ENCODE peak calls at places on chromosomes 13 and 19, in seven cellular contexts. S, V, D, U, C, N and W are unnamed samples.

GRCh38 chr19:6452223-6452614 is 7.4 kb downstream of the SLC25A23 start:
- DNase-seq in S (no peak), V (no peak), D (no peak), U (no peak), C (no peak), N (no peak), W (no peak)

GRCh38 chr13:44465318-44465717 is 91.7 kb downstream of the SERP2 start:
- DNase-seq in S (no peak), V (no peak), D (peak), U (no peak), C (no peak), N (no peak), W (no peak)

GRCh38 chr13:49996166-49996915 is 501 bp upstream of the TRIM13 start:
- DNase-seq in S (peak), V (peak), D (peak), U (peak), C (peak), N (peak), W (peak)

GRCh38 chr19:3098515-3099346 is 4.6 kb downstream of the GNA11 start:
- DNase-seq in S (no peak), V (no peak), D (no peak), U (peak), C (no peak), N (no peak), W (no peak)

GRCh38 chr19:13132471-13133166 is 14.6 kb downstream of the NACC1 start:
- DNase-seq in S (no peak), V (peak), D (peak), U (no peak), C (no peak), N (no peak), W (no peak)

GRCh38 chr13:99285432-99286182 is 21.6 kb downstream of the GPR183 start:
- DNase-seq in S (no peak), V (no peak), D (no peak), U (no peak), C (no peak), N (no peak), W (no peak)

GRCh38 chr19:49677901-49678674 is 1.0 kb downstream of the PRMT1 start:
- DNase-seq in S (peak), V (peak), D (peak), U (peak), C (peak), N (peak), W (peak)

GRCh38 chr13:104426435-104426834 is 1360.2 kb upstream of the SLC10A2 start:
- DNase-seq in S (no peak), V (no peak), D (no peak), U (no peak), C (peak), N (no peak), W (no peak)

GRCh38 chr13:46321494-46322225 is 65.4 kb downstream of the RUBCNL start:
- DNase-seq in S (peak), V (peak), D (peak), U (peak), C (peak), N (peak), W (peak)

GRCh38 chr13:30334663-30335386 is 27.5 kb upstream of the KATNAL1 start:
- DNase-seq in S (peak), V (peak), D (peak), U (peak), C (peak), N (peak), W (peak)

GRCh38 chr19:1513492-1514294 is 874 bp upstream of the ADAMTSL5 start:
- DNase-seq in S (peak), V (peak), D (peak), U (peak), C (peak), N (peak), W (no peak)

GRCh38 chr13:92621985-92622384 is 604.6 kb upstream of the GPC6 start:
- DNase-seq in S (no peak), V (no peak), D (no peak), U (no peak), C (no peak), N (no peak), W (no peak)

GRCh38 chr19:40265055-40265762 is 19.9 kb downstream of the AKT2 start:
- DNase-seq in S (no peak), V (no peak), D (no peak), U (no peak), C (no peak), N (no peak), W (no peak)

GRCh38 chr13:88063741-88064140 is 392.6 kb downstream of the SLITRK5 start:
- DNase-seq in S (no peak), V (no peak), D (peak), U (no peak), C (peak), N (no peak), W (no peak)

GRCh38 chr13:102897371-102898138 is 51.7 kb downstream of the ERCC5 start:
- DNase-seq in S (no peak), V (no peak), D (no peak), U (no peak), C (no peak), N (no peak), W (no peak)

GRCh38 chr19:29543381-29543780 is 17.6 kb downstream of the VSTM2B start:
- DNase-seq in S (no peak), V (no peak), D (no peak), U (no peak), C (no peak), N (no peak), W (no peak)

GRCh38 chr13:50676602-50677001 is 166.9 kb downstream of the DLEU7 start:
- DNase-seq in S (no peak), V (peak), D (peak), U (no peak), C (no peak), N (no peak), W (no peak)

GRCh38 chr13:38173403-38173802 is 176.2 kb upstream of the UFM1 start:
- DNase-seq in S (no peak), V (no peak), D (no peak), U (no peak), C (no peak), N (no peak), W (no peak)

GRCh38 chr19:44590245-44591059 is 22.9 kb upstream of the IGSF23 start:
- DNase-seq in S (no peak), V (no peak), D (no peak), U (no peak), C (no peak), N (no peak), W (no peak)